ENCODE peak calls at places on chromosomes 2 and 18, in ten cellular contexts. V, X, R, L, H, P, S, K, J and O are unnamed samples.

GRCh38 chr2:83817511-83817910 is 641.6 kb downstream of the SUCLG1 start:
- DNase-seq in S (no peak), J (peak; percentile 10), R (no peak), P (no peak), K (no peak), X (peak; percentile 14), H (no peak), L (no peak), V (no peak), O (no peak)

GRCh38 chr2:236790991-236791390 is 221.4 kb downstream of the ACKR3 start:
- DNase-seq in J (no peak), P (no peak), R (no peak), X (no peak), H (no peak), K (no peak), V (no peak), L (no peak), S (no peak), O (no peak)

GRCh38 chr2:116787808-116788207 is 1026.7 kb upstream of the DDX18 start:
- DNase-seq in J (no peak), L (no peak), R (no peak), S (no peak), V (no peak), K (no peak), P (no peak), H (no peak), X (no peak), O (no peak)

GRCh38 chr18:79647307-79647706 is 32.3 kb upstream of the CTDP1 start:
- DNase-seq in K (no peak), X (no peak), H (no peak), J (no peak), V (no peak), S (no peak), P (no peak), L (no peak), R (no peak), O (no peak)

GRCh38 chr18:46173393-46174316 is 69.5 kb downstream of the HAUS1 start:
- DNase-seq in K (peak; percentile 97), X (peak; percentile 89), J (peak; percentile 97), L (peak; percentile 98), V (peak; percentile 97), H (peak; percentile 89), P (peak; percentile 83), R (peak; percentile 94), S (peak; percentile 97), O (peak; percentile 95)

GRCh38 chr2:15378148-15378908 is 182.8 kb downstream of the NBAS start:
- DNase-seq in S (no peak), V (no peak), H (no peak), R (no peak), P (no peak), K (no peak), L (no peak), J (no peak), X (no peak), O (no peak)

GRCh38 chr2:172094319-172095145 is 8.2 kb downstream of the DLX2 start:
- DNase-seq in R (no peak), K (no peak), J (peak; percentile 65), S (peak; percentile 51), X (peak; percentile 45), V (no peak), H (no peak), L (peak; percentile 78), P (peak; percentile 40), O (no peak)

GRCh38 chr2:186255823-186256222 is 230.2 kb upstream of the ZC3H15 start:
- DNase-seq in K (no peak), P (no peak), X (no peak), R (no peak), J (no peak), L (peak; percentile 82), V (no peak), S (no peak), H (no peak), O (no peak)

GRCh38 chr2:237471457-237472186 is 15.4 kb upstream of the MLPH start:
- DNase-seq in J (peak; percentile 71), X (peak; percentile 85), P (peak; percentile 71), R (no peak), L (peak; percentile 89), S (no peak), K (peak; percentile 68), V (peak; percentile 79), H (peak; percentile 68), O (peak; percentile 45)

GRCh38 chr2:236998758-236999157 is 86.9 kb upstream of the COPS8 start:
- DNase-seq in J (no peak), H (no peak), X (peak; percentile 31), V (no peak), L (peak; percentile 58), S (no peak), P (no peak), K (no peak), R (no peak), O (no peak)

GRCh38 chr2:191170773-191171172 is 20.0 kb upstream of the STAT4 start:
- DNase-seq in P (no peak), K (no peak), H (no peak), S (no peak), V (no peak), X (no peak), L (no peak), J (no peak), R (no peak), O (no peak)

GRCh38 chr2:2464095-2464494 is 133.0 kb upstream of the MYT1L start:
- DNase-seq in S (no peak), V (peak; percentile 54), K (peak; percentile 30), X (no peak), P (no peak), H (peak; percentile 29), J (no peak), R (peak; percentile 25), L (no peak), O (no peak)

GRCh38 chr2:26653207-26654060 is 12.3 kb upstream of the CIB4 start:
- DNase-seq in R (no peak), L (peak; percentile 46), H (no peak), K (no peak), V (peak; percentile 37), J (no peak), S (no peak), P (no peak), X (no peak), O (no peak)

GRCh38 chr18:59464521-59464920 is 105.5 kb upstream of the LMAN1 start:
- DNase-seq in R (no peak), K (no peak), V (no peak), S (no peak), J (no peak), X (no peak), P (no peak), L (no peak), H (no peak), O (no peak)

GRCh38 chr2:233372855-233373254 is 18.6 kb downstream of the DGKD start:
- DNase-seq in J (no peak), R (no peak), H (no peak), L (no peak), V (no peak), K (no peak), P (no peak), S (no peak), X (no peak), O (no peak)

GRCh38 chr2:237060518-237061312 is 25.0 kb upstream of the COPS8 start:
- DNase-seq in H (peak; percentile 72), S (no peak), L (peak; percentile 87), X (peak; percentile 71), R (no peak), K (peak; percentile 80), P (peak; percentile 55), J (peak; percentile 82), V (peak; percentile 75), O (no peak)

GRCh38 chr2:74384051-74384450 is 3.9 kb upstream of the DCTN1 start:
- DNase-seq in S (no peak), K (no peak), L (no peak), V (no peak), R (no peak), J (no peak), P (no peak), X (no peak), H (peak; percentile 36), O (no peak)

GRCh38 chr2:36408198-36408703 is 52.7 kb downstream of the CRIM1 start:
- DNase-seq in K (no peak), H (peak; percentile 85), V (peak; percentile 13), P (no peak), L (peak; percentile 82), R (peak; percentile 20), X (peak; percentile 45), S (no peak), J (peak; percentile 81), O (peak; percentile 42)

GRCh38 chr2:36405183-36405582 is 49.6 kb downstream of the CRIM1 start:
- DNase-seq in L (no peak), P (no peak), R (no peak), J (no peak), K (no peak), V (no peak), H (no peak), X (peak; percentile 53), S (no peak), O (no peak)

GRCh38 chr2:36409971-36410370 is 54.4 kb downstream of the CRIM1 start:
- DNase-seq in H (no peak), V (no peak), K (no peak), R (no peak), X (no peak), P (no peak), J (no peak), S (no peak), L (no peak), O (no peak)

GRCh38 chr2:36406296-36406695 is 50.7 kb downstream of the CRIM1 start:
- DNase-seq in K (no peak), J (no peak), X (no peak), V (no peak), P (no peak), L (no peak), R (no peak), S (no peak), H (no peak), O (no peak)

GRCh38 chr2:36407403-36407802 is 51.8 kb downstream of the CRIM1 start:
- DNase-seq in J (no peak), R (no peak), H (no peak), K (no peak), S (no peak), X (no peak), L (no peak), V (no peak), P (no peak), O (no peak)
- H3K4me1 ChIP-seq in J (peaks cover 38% of the 10 kb centered on the region), R (peaks cover 82% of the 10 kb centered on the region), H (peaks cover 31% of the 10 kb centered on the region), K (no peaks in the 10 kb centered on the region), S (no peaks in the 10 kb centered on the region), X (peaks cover 98% of the 10 kb centered on the region), L (no peaks in the 10 kb centered on the region), V (no peaks in the 10 kb centered on the region), P (peaks cover 27% of the 10 kb centered on the region), O (peaks cover 92% of the 10 kb centered on the region)

GRCh38 chr2:33782395-33783239 is 183.5 kb upstream of the FAM98A start:
- DNase-seq in R (no peak), J (peak; percentile 39), H (no peak), S (no peak), K (no peak), X (no peak), P (no peak), L (peak; percentile 63), V (no peak), O (no peak)
- TF ChIP-seq CTCF in R (peak; percentile 33), J (peak; percentile 50), H (no peak), S (no peak), K (no peak), X (no peak), P (no peak), L (peak; percentile 68), V (no peak), O (no peak)

GRCh38 chr18:63216497-63216896 is 103.1 kb downstream of the BCL2 start:
- DNase-seq in R (no peak), H (no peak), X (no peak), V (no peak), L (no peak), S (no peak), K (no peak), J (no peak), P (no peak), O (no peak)
- H3K4me1 ChIP-seq in R (no peaks in the 10 kb centered on the region), H (peaks cover 2% of the 10 kb centered on the region), X (no peaks in the 10 kb centered on the region), V (peaks cover 3% of the 10 kb centered on the region), L (no peaks in the 10 kb centered on the region), S (no peaks in the 10 kb centered on the region), K (no peaks in the 10 kb centered on the region), J (no peaks in the 10 kb centered on the region), P (no peaks in the 10 kb centered on the region), O (peaks cover under 1% of the 10 kb centered on the region)

GRCh38 chr2:206011018-206011614 is 74.9 kb downstream of the INO80D start:
- DNase-seq in V (no peak), K (no peak), P (no peak), H (no peak), L (no peak), R (no peak), J (no peak), X (no peak), S (no peak), O (no peak)
- TF ChIP-seq CTCF in V (no peak), K (no peak), P (no peak), H (no peak), L (no peak), R (no peak), J (no peak), X (no peak), S (no peak), O (no peak)